ENCODE peak calls at places on chromosomes 5 and 9, in seven cellular contexts. D is H7, B is GM23248, N is NCI-H460, Q is activated T-cell treated with anti-CD3 and anti-CD28 coated beads for 1 hour, O is astrocyte of the spinal cord, A is neuronal stem cell. V is an unnamed sample.

GRCh38 chr9:72256912-72257311 is 107.7 kb downstream of the GDA start:
- DNase-seq in D (no peak), B (no peak), N (no peak), Q (no peak), O (no peak), A (no peak), V (no peak)

GRCh38 chr5:167763772-167764171 is 527.7 kb upstream of the WWC1 start:
- DNase-seq in D (no peak), B (peak), N (no peak), Q (no peak), O (no peak), A (no peak), V (no peak)

GRCh38 chr5:160869962-160870521 is 18.0 kb upstream of the ATP10B start:
- DNase-seq in D (no peak), B (no peak), N (no peak), Q (no peak), O (no peak), A (no peak), V (no peak)

GRCh38 chr5:53031695-53032096 is 42.5 kb downstream of the ITGA2 start:
- DNase-seq in D (no peak), B (peak), N (peak), Q (no peak), O (peak), A (no peak), V (no peak)

GRCh38 chr9:136054146-136054545 is 40.9 kb downstream of the NACC2 start:
- DNase-seq in D (peak), B (no peak), N (no peak), Q (no peak), O (no peak), A (no peak), V (no peak)

GRCh38 chr9:136619742-136620440 is 42.8 kb upstream of the EGFL7 start:
- DNase-seq in D (no peak), B (no peak), N (no peak), Q (no peak), O (peak), A (no peak), V (no peak)

GRCh38 chr9:96386157-96386556 is 2.6 kb upstream of the SLC35D2 start:
- DNase-seq in D (no peak), B (no peak), N (no peak), Q (no peak), O (no peak), A (no peak), V (no peak)

GRCh38 chr5:5340206-5340729 is 82.2 kb upstream of the ICE1 start:
- DNase-seq in D (peak), B (peak), N (peak), Q (no peak), O (peak), A (no peak), V (peak)

GRCh38 chr9:14018061-14018460 is 295.9 kb downstream of the NFIB start:
- DNase-seq in D (no peak), B (peak), N (no peak), Q (no peak), O (peak), A (no peak), V (no peak)

GRCh38 chr5:78746990-78747389 is 98.4 kb upstream of the LHFPL2 start:
- DNase-seq in D (no peak), B (no peak), N (no peak), Q (no peak), O (no peak), A (no peak), V (no peak)

GRCh38 chr9:122975196-122975595 is 34.4 kb downstream of the RABGAP1 start:
- DNase-seq in D (no peak), B (no peak), N (no peak), Q (no peak), O (no peak), A (no peak), V (no peak)

GRCh38 chr9:2053883-2054845 is 39.0 kb downstream of the SMARCA2 start:
- DNase-seq in D (no peak), B (peak), N (no peak), Q (peak), O (peak), A (no peak), V (no peak)

GRCh38 chr5:123708074-123708806 is 196.3 kb downstream of the CSNK1G3 start:
- DNase-seq in D (no peak), B (peak), N (peak), Q (no peak), O (peak), A (no peak), V (no peak)

GRCh38 chr5:111703662-111704061 is 53.3 kb downstream of the NREP start:
- DNase-seq in D (no peak), B (no peak), N (no peak), Q (no peak), O (no peak), A (no peak), V (no peak)

GRCh38 chr5:141356950-141357349 is 2.1 kb downstream of the PCDHGA4 start:
- DNase-seq in D (no peak), B (no peak), N (no peak), Q (no peak), O (no peak), A (no peak), V (no peak)

GRCh38 chr5:177163500-177163899 is 29.9 kb downstream of the NSD1 start:
- DNase-seq in D (no peak), B (no peak), N (no peak), Q (no peak), O (no peak), A (no peak), V (no peak)

GRCh38 chr9:759983-760715 is 81.3 kb upstream of the DMRT1 start:
- DNase-seq in D (no peak), B (no peak), N (no peak), Q (no peak), O (no peak), A (no peak), V (no peak)

GRCh38 chr5:98454407-98454806 is 319.1 kb upstream of the RGMB start:
- DNase-seq in D (no peak), B (peak), N (peak), Q (no peak), O (peak), A (no peak), V (no peak)

GRCh38 chr9:88583901-88584596 is 49.1 kb downstream of the NXNL2 start:
- DNase-seq in D (no peak), B (peak), N (no peak), Q (no peak), O (peak), A (no peak), V (no peak)

GRCh38 chr9:33620738-33621439 is 96.8 kb downstream of the ANKRD18B start:
- DNase-seq in D (no peak), B (peak), N (no peak), Q (no peak), O (peak), A (no peak), V (no peak)

GRCh38 chr5:150053231-150053626 is 33.1 kb downstream of the CSF1R start:
- DNase-seq in D (peak), B (peak), N (no peak), Q (no peak), O (peak), A (no peak), V (no peak)

GRCh38 chr5:134568339-134568700 is 42.9 kb downstream of the JADE2 start:
- DNase-seq in D (no peak), B (no peak), N (no peak), Q (no peak), O (no peak), A (no peak), V (no peak)

GRCh38 chr5:134148986-134149539 is 27.7 kb downstream of the SKP1 start:
- DNase-seq in D (no peak), B (no peak), N (no peak), Q (no peak), O (no peak), A (no peak), V (no peak)

V was measured in endothelial cell.